ENCODE peak calls at places on chromosomes 13 and 19, in five cellular contexts. R is amniotic stem cell, V is D341Med, Q is Kasumi-1, C is Calu3. L is an unnamed sample.
A peak's percentile ranks its signal among the peaks of the same experiment; 100 is the strongest.

GRCh38 chr19:49339364-49340068 is 4.3 kb downstream of the CD37 start:
- DNase-seq in R (no peak), Q (no peak), V (peak; percentile 91), C (no peak), L (no peak)

GRCh38 chr19:5220361-5220760 is 120.3 kb downstream of the PTPRS start:
- DNase-seq in R (no peak), Q (no peak), C (no peak), V (no peak), L (no peak)

GRCh38 chr19:39409207-39409885 is 2.7 kb downstream of the ZFP36 start:
- DNase-seq in R (peak; percentile 36), Q (peak; percentile 51), V (no peak), C (peak; percentile 99), L (peak; percentile 93)

GRCh38 chr13:29464105-29464679 is 131.3 kb downstream of the SLC7A1 start:
- DNase-seq in C (no peak), V (no peak), R (no peak), Q (no peak), L (no peak)

GRCh38 chr19:18349524-18350128 is 9.2 kb downstream of the PGPEP1 start:
- DNase-seq in Q (peak; percentile 38), V (peak; percentile 83), R (peak; percentile 38), C (peak; percentile 70), L (peak; percentile 63)

GRCh38 chr13:113049521-113049941 is 56.1 kb upstream of the F7 start:
- DNase-seq in C (no peak), R (no peak), Q (no peak), V (no peak), L (no peak)

GRCh38 chr19:18059297-18059696 is 27.4 kb downstream of the IL12RB1 start:
- DNase-seq in V (peak; percentile 39), C (no peak), R (no peak), Q (no peak), L (no peak)

GRCh38 chr19:52662631-52663030 is 24.5 kb upstream of the ZNF83 start:
- DNase-seq in Q (no peak), R (no peak), V (no peak), C (no peak), L (peak; percentile 73)

GRCh38 chr19:45419396-45419795 is 4.3 kb downstream of the ERCC1 start:
- DNase-seq in C (no peak), Q (peak; percentile 80), V (peak; percentile 11), R (no peak), L (no peak)

GRCh38 chr13:50650936-50651638 is 192.4 kb downstream of the DLEU7 start:
- DNase-seq in R (no peak), Q (no peak), C (no peak), V (no peak), L (no peak)

GRCh38 chr19:3573162-3573857 is 566 bp downstream of the HMG20B start:
- DNase-seq in R (no peak), Q (no peak), C (no peak), V (no peak), L (no peak)

GRCh38 chr13:35812730-35813129 is 318.5 kb downstream of the DCLK1 start:
- DNase-seq in V (no peak), R (no peak), Q (no peak), C (no peak), L (no peak)

GRCh38 chr13:82634946-82635345 is 1247.3 kb downstream of the SLITRK1 start:
- DNase-seq in Q (no peak), C (no peak), R (no peak), V (no peak), L (no peak)

GRCh38 chr13:94121686-94122085 is 357.8 kb downstream of the DCT start:
- DNase-seq in V (no peak), C (no peak), Q (no peak), R (peak; percentile 4), L (no peak)

GRCh38 chr19:9961103-9961502 is 24.8 kb upstream of the OLFM2 start:
- DNase-seq in Q (no peak), R (no peak), C (no peak), V (no peak), L (no peak)

GRCh38 chr13:85441975-85442374 is 357.2 kb downstream of the SLITRK6 start:
- DNase-seq in R (no peak), C (no peak), Q (no peak), V (no peak), L (no peak)

GRCh38 chr13:36108342-36108741 is 22.8 kb downstream of the DCLK1 start:
- DNase-seq in Q (no peak), C (no peak), R (no peak), V (no peak), L (no peak)

GRCh38 chr19:56839665-56840451 is 668 bp downstream of the PEG3 start:
- DNase-seq in R (no peak), Q (no peak), C (no peak), V (peak; percentile 79), L (no peak)

GRCh38 chr19:31515931-31516330 is 166.7 kb upstream of the TSHZ3 start:
- DNase-seq in V (no peak), C (no peak), Q (no peak), R (no peak), L (no peak)

GRCh38 chr13:53422415-53422814 is 393.8 kb downstream of the OLFM4 start:
- DNase-seq in C (no peak), Q (no peak), V (no peak), R (no peak), L (no peak)